ENCODE peak calls at places on chromosomes 4 and X, in ten cellular contexts. B is upper lobe of left lung, V is uterus, Z is H9, C is pancreas, T is thoracic aorta, R is left lung, A is kidney, N is prostate gland, E is gastrocnemius medialis. L is an unnamed sample. For H3K4me1, the result is how much of the 10 kb centered on the place peaks cover.

GRCh38 chrX:24498181-24498580 is 33.1 kb downstream of the PDK3 start:
- DNase-seq in B (no peak), V (peak), Z (no peak), C (no peak), T (no peak), R (no peak), A (no peak), N (peak), E (no peak), L (no peak)

GRCh38 chr4:120673696-120674095 is 248.8 kb downstream of the PRDM5 start:
- DNase-seq in B (no peak), V (no peak), Z (no peak), C (no peak), T (no peak), R (no peak), A (no peak), N (no peak), E (no peak), L (no peak)

GRCh38 chr4:33722254-33722653 is 2522.1 kb downstream of the ARAP2 start:
- DNase-seq in B (no peak), V (no peak), Z (no peak), C (no peak), T (no peak), R (no peak), A (no peak), N (no peak), E (no peak), L (no peak)

GRCh38 chr4:169440446-169440845 is 169.7 kb upstream of the SH3RF1 start:
- DNase-seq in B (no peak), V (no peak), Z (no peak), C (no peak), T (no peak), R (no peak), A (peak), N (no peak), E (no peak), L (no peak)

GRCh38 chrX:10828640-10829039 is 208.3 kb upstream of the MID1 start:
- DNase-seq in B (no peak), V (no peak), Z (no peak), C (no peak), T (no peak), R (no peak), A (no peak), N (no peak), E (no peak), L (no peak)

GRCh38 chr4:185950891-185951290 is 118.1 kb upstream of the TLR3 start:
- DNase-seq in B (no peak), V (no peak), Z (no peak), C (no peak), T (no peak), R (no peak), A (no peak), N (no peak), E (no peak), L (no peak)

GRCh38 chrX:72102760-72103159 is 29.0 kb downstream of the RTL5 start:
- DNase-seq in B (no peak), V (no peak), Z (no peak), C (no peak), T (no peak), R (no peak), A (no peak), N (no peak), E (no peak), L (no peak)

GRCh38 chr4:3013839-3014350 is 50.5 kb downstream of the GRK4 start:
- DNase-seq in B (no peak), V (no peak), Z (no peak), C (peak), T (no peak), R (no peak), A (no peak), N (no peak), E (no peak), L (no peak)

GRCh38 chr4:15396157-15396800 is 31.6 kb upstream of the C1QTNF7 start:
- DNase-seq in B (no peak), V (no peak), Z (peak), C (no peak), T (no peak), R (peak), A (peak), N (no peak), E (no peak), L (no peak)

GRCh38 chrX:132615396-132616131 is 126.7 kb upstream of the MBNL3 start:
- DNase-seq in B (no peak), V (peak), Z (peak), C (peak), T (no peak), R (no peak), A (no peak), N (peak), E (no peak), L (no peak)

GRCh38 chr4:31530555-31530954 is 810.4 kb downstream of the PCDH7 start:
- DNase-seq in B (no peak), V (no peak), Z (no peak), C (no peak), T (no peak), R (no peak), A (no peak), N (no peak), E (no peak), L (no peak)

GRCh38 chr4:121221608-121222007 is 57.5 kb upstream of the TNIP3 start:
- DNase-seq in B (no peak), V (no peak), Z (no peak), C (no peak), T (no peak), R (no peak), A (no peak), N (no peak), E (no peak), L (no peak)

GRCh38 chr4:187606581-187606980 is 389.0 kb upstream of the ZFP42 start:
- DNase-seq in B (no peak), V (no peak), Z (peak), C (no peak), T (no peak), R (no peak), A (no peak), N (no peak), E (no peak), L (no peak)

GRCh38 chrX:123731258-123731986 is 1.4 kb downstream of the THOC2 start:
- DNase-seq in B (no peak), V (no peak), Z (no peak), C (no peak), T (no peak), R (peak), A (no peak), N (no peak), E (no peak), L (no peak)

GRCh38 chr4:137203601-137204000 is 328.7 kb downstream of the PCDH18 start:
- DNase-seq in B (no peak), V (no peak), Z (no peak), C (no peak), T (no peak), R (no peak), A (no peak), N (no peak), E (no peak), L (no peak)

GRCh38 chrX:9912341-9912740 is 54.8 kb upstream of the CLDN34 start:
- DNase-seq in B (no peak), V (no peak), Z (peak), C (no peak), T (no peak), R (no peak), A (no peak), N (peak), E (no peak), L (no peak)

DNA sequence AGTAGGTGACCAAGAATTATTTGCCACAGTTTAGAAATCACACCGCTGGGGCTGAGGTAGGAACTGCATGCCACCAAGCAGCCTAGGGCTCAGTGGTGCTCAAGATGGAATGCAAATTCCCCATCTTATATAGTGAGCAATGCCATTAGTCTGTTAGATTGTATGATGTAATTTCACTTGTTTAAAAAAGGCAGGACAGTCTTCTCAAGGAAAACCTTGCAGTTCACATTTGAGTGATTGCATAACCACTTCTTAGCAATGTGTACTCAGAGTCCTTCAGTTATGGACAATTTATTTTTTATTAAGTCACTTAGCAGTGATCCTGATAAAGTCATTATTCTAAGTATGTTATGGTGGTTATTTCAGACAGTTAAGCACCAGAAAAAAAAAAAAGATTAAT is 142.9 kb upstream of the SFRP2 start:
- DNase-seq in B (no peak), V (no peak), Z (no peak), C (no peak), T (no peak), R (no peak), A (no peak), N (no peak), E (no peak), L (no peak)
- H3K4me1 ChIP-seq in B (under half), V (under half), Z (under half), C (under half), T (under half), R (under half), A (under half), N (under half), E (under half), L (under half)

DNA sequence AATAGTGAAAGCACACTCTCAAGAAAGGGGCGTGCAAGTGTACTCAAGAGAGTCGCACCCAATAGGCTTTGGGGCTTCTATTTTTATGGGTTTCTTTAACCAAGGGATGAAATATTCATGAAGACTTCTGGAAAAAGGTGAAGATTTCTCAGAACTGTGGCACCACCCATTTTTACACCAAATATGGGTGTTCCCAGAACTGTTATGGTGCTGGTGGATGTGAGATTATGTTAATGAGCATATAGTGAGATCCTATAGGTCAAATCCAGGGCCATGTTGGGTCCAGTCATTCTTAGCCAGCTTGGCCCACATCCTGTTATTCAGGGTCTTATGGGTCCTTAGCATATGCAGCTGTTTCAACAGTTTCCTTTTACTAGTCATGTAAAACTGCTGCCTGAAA is 61.0 kb upstream of the SMIM10 start:
- DNase-seq in B (no peak), V (no peak), Z (no peak), C (no peak), T (no peak), R (no peak), A (no peak), N (no peak), E (no peak), L (no peak)
- H3K27ac ChIP-seq in B (no peak), V (no peak), Z (no peak), C (no peak), T (no peak), R (no peak), A (no peak), N (no peak), E (no peak), L (no peak)

GRCh38 chr4:118957683-118958082 is 69.0 kb downstream of the SYNPO2 start:
- DNase-seq in B (no peak), V (peak), Z (no peak), C (no peak), T (no peak), R (no peak), A (no peak), N (no peak), E (no peak), L (no peak)

GRCh38 chr4:118953276-118953675 is 64.6 kb downstream of the SYNPO2 start:
- DNase-seq in B (no peak), V (no peak), Z (no peak), C (no peak), T (no peak), R (no peak), A (no peak), N (no peak), E (no peak), L (no peak)

GRCh38 chr4:118955515-118955914 is 66.9 kb downstream of the SYNPO2 start:
- DNase-seq in B (no peak), V (no peak), Z (no peak), C (no peak), T (no peak), R (no peak), A (no peak), N (no peak), E (no peak), L (no peak)

GRCh38 chr4:118950929-118951570 is 62.4 kb downstream of the SYNPO2 start:
- DNase-seq in B (no peak), V (no peak), Z (no peak), C (no peak), T (no peak), R (no peak), A (no peak), N (no peak), E (no peak), L (no peak)

DNA sequence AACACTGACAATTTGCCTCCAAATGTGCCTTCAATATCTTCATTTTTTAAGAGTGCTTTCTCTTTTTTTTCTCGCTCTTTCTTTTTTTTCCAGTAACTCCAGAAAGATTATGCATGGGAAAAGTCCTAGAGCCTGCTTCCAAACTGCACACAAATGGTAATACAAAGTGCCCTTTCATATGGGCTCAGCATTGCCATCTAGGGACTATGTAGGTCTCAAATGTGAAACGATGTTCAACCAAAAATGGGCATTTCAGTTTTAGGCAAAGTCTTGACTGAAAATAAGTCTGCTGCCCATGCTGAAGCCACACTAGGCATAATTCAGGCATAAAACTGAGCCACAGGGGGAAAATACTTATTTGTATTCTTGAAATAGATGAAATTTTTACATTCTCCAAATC is 65.6 kb downstream of the SYNPO2 start:
- DNase-seq in B (no peak), V (no peak), Z (no peak), C (no peak), T (no peak), R (no peak), A (no peak), N (no peak), E (no peak), L (no peak)
- TF ChIP-seq CTCF in B (no peak), V (no peak), Z (peak), C (no peak), T (no peak), R (no peak), A (peak), N (no peak), E (no peak), L (no peak)

GRCh38 chrX:8721536-8721935 is 10.4 kb downstream of the ANOS1 start:
- DNase-seq in B (no peak), V (no peak), Z (peak), C (no peak), T (no peak), R (no peak), A (no peak), N (no peak), E (no peak), L (no peak)
- H3K4me1 ChIP-seq in B (under half), V (under half), Z (under half), C (under half), T (under half), R (under half), A (under half), N (under half), E (under half), L (under half)

DNA sequence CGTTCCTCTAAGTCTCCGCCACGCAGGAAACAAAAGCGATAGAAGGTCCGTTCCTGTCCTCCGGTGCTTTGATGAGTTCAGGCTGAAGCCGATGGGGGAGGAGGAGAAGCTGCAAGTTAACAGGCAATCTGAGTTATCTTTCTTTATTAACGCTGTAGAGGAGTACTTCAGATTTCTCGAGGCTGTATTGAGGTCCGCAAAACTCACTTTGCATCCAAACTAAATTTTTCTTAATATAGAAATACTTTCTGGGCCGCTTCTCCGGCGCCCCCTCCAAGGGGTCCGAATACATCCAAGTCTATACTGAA is 395 bp upstream of the SOWAHB start:
- DNase-seq in B (no peak), V (no peak), Z (no peak), C (no peak), T (no peak), R (no peak), A (no peak), N (no peak), E (no peak), L (no peak)
- H3K27ac ChIP-seq in B (peak), V (no peak), Z (no peak), C (peak), T (no peak), R (no peak), A (no peak), N (peak), E (no peak), L (no peak)

DNA sequence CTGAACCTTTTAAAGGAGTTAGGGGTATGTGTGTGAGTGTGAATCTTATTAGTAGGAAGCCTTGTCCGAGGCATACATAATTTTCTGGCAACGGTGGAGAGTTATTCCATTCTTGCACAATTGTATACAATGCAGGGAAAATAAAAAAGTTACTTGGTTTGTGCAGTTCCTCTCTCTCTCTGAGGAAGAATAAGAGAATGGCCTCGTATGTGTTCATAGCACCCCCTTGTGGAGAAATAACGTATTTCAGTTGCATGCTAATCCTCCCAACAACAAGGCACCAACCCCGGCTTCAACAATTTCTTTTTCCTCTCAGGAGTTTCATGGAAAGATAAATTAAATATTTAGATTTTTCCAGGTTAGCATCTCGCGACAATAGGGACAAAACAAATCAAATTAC is 33.7 kb upstream of the FGF13 start:
- DNase-seq in B (no peak), V (peak), Z (no peak), C (no peak), T (no peak), R (no peak), A (no peak), N (peak), E (no peak), L (no peak)
- TF ChIP-seq CTCF in B (peak), V (peak), Z (peak), C (peak), T (peak), R (peak), A (peak), N (no peak), E (peak), L (peak)

GRCh38 chr4:1770791-1771231 is 22.3 kb upstream of the FGFR3 start:
- DNase-seq in B (no peak), V (no peak), Z (no peak), C (no peak), T (no peak), R (no peak), A (no peak), N (no peak), E (no peak), L (no peak)

GRCh38 chr4:1767770-1768366 is 25.2 kb upstream of the FGFR3 start:
- DNase-seq in B (no peak), V (no peak), Z (peak), C (peak), T (no peak), R (peak), A (no peak), N (no peak), E (no peak), L (no peak)

GRCh38 chr4:1770245-1770644 is 22.8 kb upstream of the FGFR3 start:
- DNase-seq in B (no peak), V (no peak), Z (no peak), C (no peak), T (no peak), R (no peak), A (no peak), N (no peak), E (no peak), L (no peak)

GRCh38 chr4:1768367-1769034 is 24.6 kb upstream of the FGFR3 start:
- DNase-seq in B (no peak), V (no peak), Z (no peak), C (peak), T (no peak), R (peak), A (no peak), N (peak), E (no peak), L (no peak)

GRCh38 chr4:1769692-1770091 is 23.4 kb upstream of the FGFR3 start:
- DNase-seq in B (no peak), V (no peak), Z (no peak), C (no peak), T (no peak), R (no peak), A (no peak), N (no peak), E (no peak), L (no peak)
- H3K4me1 ChIP-seq in B (half or more), V (under half), Z (under half), C (under half), T (under half), R (under half), A (under half), N (under half), E (under half), L (under half)

GRCh38 chrX:136768469-136769084 is 12.2 kb downstream of the ARHGEF6 start:
- DNase-seq in B (no peak), V (peak), Z (peak), C (no peak), T (no peak), R (peak), A (peak), N (no peak), E (peak), L (no peak)
- H3K27ac ChIP-seq in B (peak), V (peak), Z (no peak), C (no peak), T (peak), R (peak), A (no peak), N (no peak), E (peak), L (peak)

GRCh38 chr4:98094118-98094517 is 49.2 kb downstream of the STPG2 start:
- DNase-seq in B (no peak), V (no peak), Z (no peak), C (no peak), T (no peak), R (no peak), A (no peak), N (no peak), E (no peak), L (no peak)

DNA sequence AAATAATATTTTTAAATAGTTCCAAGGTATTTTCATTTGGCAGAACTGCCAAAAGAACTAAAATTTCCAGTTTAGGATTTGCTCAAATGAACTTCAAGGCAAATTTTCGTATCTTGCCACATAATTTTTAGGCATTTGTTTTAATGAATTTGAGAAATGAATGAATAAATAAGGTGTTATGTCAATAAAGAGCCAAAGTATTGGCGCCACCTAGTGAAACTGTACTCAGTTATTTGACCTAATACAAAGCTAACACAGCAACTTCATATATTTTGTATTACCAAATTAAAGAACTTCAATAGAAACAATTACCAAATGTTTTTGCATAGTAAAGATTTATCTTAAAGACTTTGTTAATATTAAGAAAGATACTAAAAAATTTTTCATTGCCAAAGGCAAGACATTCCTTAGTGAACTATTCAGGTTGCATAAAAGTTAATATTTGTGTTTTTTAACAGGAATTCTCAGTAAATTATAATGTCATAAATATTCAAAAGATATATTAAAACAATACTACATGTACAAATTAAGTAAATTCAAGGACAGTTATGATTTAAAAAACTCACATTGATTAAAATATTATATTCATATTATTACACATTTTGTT is 50.3 kb downstream of the STPG2 start:
- DNase-seq in B (no peak), V (no peak), Z (no peak), C (no peak), T (no peak), R (no peak), A (no peak), N (no peak), E (no peak), L (no peak)
- TF ChIP-seq CTCF in B (no peak), V (no peak), Z (peak), C (no peak), T (no peak), R (no peak), A (peak), N (no peak), E (no peak), L (peak)